ENCODE peak calls at places on chromosomes 6 and 20, in seven cellular contexts. Q, U, F, J, P, S and T are unnamed samples.

GRCh38 chr6:1678966-1679690 is 69.4 kb downstream of the FOXC1 start:
- DNase-seq in Q (no peak), U (peak; percentile 17), F (no peak), J (no peak), P (no peak), S (no peak), T (no peak)

GRCh38 chr6:169933839-169934698 is 182.6 kb downstream of the ERMARD start:
- DNase-seq in Q (no peak), U (peak; percentile 54), F (peak; percentile 51), J (no peak), P (peak; percentile 91), S (peak; percentile 95), T (peak; percentile 81)

GRCh38 chr20:14711681-14712080 is 374.3 kb upstream of the FLRT3 start:
- DNase-seq in Q (no peak), U (no peak), F (no peak), J (no peak), P (no peak), S (no peak), T (no peak)

GRCh38 chr20:39111359-39112195 is 149.4 kb downstream of the DHX35 start:
- DNase-seq in Q (no peak), U (no peak), F (no peak), J (no peak), P (no peak), S (no peak), T (no peak)

GRCh38 chr6:136644597-136644952 is 94.4 kb upstream of the MAP7 start:
- DNase-seq in Q (no peak), U (no peak), F (no peak), J (no peak), P (no peak), S (no peak), T (no peak)

GRCh38 chr20:63005862-63006564 is 751 bp downstream of the BHLHE23 start:
- DNase-seq in Q (no peak), U (no peak), F (no peak), J (no peak), P (peak; percentile 32), S (no peak), T (no peak)

GRCh38 chr6:161561938-161562337 is 288.1 kb upstream of the AGPAT4 start:
- DNase-seq in Q (no peak), U (no peak), F (no peak), J (no peak), P (no peak), S (no peak), T (no peak)

GRCh38 chr6:67231092-67231491 is 1404.0 kb upstream of the ADGRB3 start:
- DNase-seq in Q (no peak), U (no peak), F (no peak), J (no peak), P (no peak), S (no peak), T (no peak)

GRCh38 chr20:48846516-48847492 is 19.0 kb upstream of the PREX1 start:
- DNase-seq in Q (no peak), U (peak; percentile 37), F (no peak), J (peak; percentile 84), P (no peak), S (no peak), T (no peak)

GRCh38 chr6:1381397-1382330 is 7.7 kb upstream of the FOXF2 start:
- DNase-seq in Q (peak; percentile 82), U (peak; percentile 29), F (no peak), J (peak; percentile 37), P (peak; percentile 78), S (peak; percentile 69), T (peak; percentile 28)

GRCh38 chr20:25052255-25053206 is 5.4 kb downstream of the ACSS1 start:
- DNase-seq in Q (no peak), U (no peak), F (no peak), J (no peak), P (peak; percentile 58), S (peak; percentile 18), T (peak; percentile 44)

GRCh38 chr20:48818481-48818987 is 9.3 kb downstream of the PREX1 start:
- DNase-seq in Q (no peak), U (no peak), F (no peak), J (peak; percentile 91), P (no peak), S (no peak), T (no peak)

GRCh38 chr6:33320315-33321181 is 3.0 kb upstream of the ZBTB22 start:
- DNase-seq in Q (no peak), U (peak; percentile 69), F (peak; percentile 39), J (no peak), P (peak; percentile 91), S (peak; percentile 73), T (peak; percentile 62)

GRCh38 chr20:42179768-42180167 is 561.6 kb upstream of the CHD6 start:
- DNase-seq in Q (no peak), U (no peak), F (no peak), J (no peak), P (no peak), S (no peak), T (no peak)

GRCh38 chr6:15913573-15913972 is 215.3 kb upstream of the MYLIP start:
- DNase-seq in Q (no peak), U (no peak), F (no peak), J (no peak), P (no peak), S (no peak), T (no peak)

GRCh38 chr6:163956571-163957407 is 542.3 kb downstream of the QKI start:
- DNase-seq in Q (peak; percentile 90), U (peak; percentile 90), F (peak; percentile 84), J (peak; percentile 84), P (peak; percentile 94), S (peak; percentile 65), T (peak; percentile 56)

GRCh38 chr20:56257604-56258003 is 9.1 kb downstream of the MC3R start:
- DNase-seq in Q (no peak), U (no peak), F (no peak), J (no peak), P (no peak), S (no peak), T (no peak)

GRCh38 chr6:97917369-97917768 is 634.4 kb upstream of the MMS22L start:
- DNase-seq in Q (no peak), U (no peak), F (no peak), J (no peak), P (no peak), S (no peak), T (no peak)

GRCh38 chr6:1916334-1916985 is 306.7 kb downstream of the FOXC1 start:
- DNase-seq in Q (no peak), U (no peak), F (no peak), J (no peak), P (no peak), S (no peak), T (no peak)

GRCh38 chr6:156703719-156704118 is 73.5 kb upstream of the ARID1B start:
- DNase-seq in Q (no peak), U (no peak), F (no peak), J (no peak), P (no peak), S (no peak), T (no peak)

GRCh38 chr6:111941686-111942330 is 68.6 kb upstream of the FYN start:
- DNase-seq in Q (no peak), U (no peak), F (no peak), J (no peak), P (no peak), S (no peak), T (no peak)

GRCh38 chr20:31666258-31667042 is 28.7 kb downstream of the COX4I2 start:
- DNase-seq in Q (peak; percentile 36), U (peak; percentile 65), F (peak; percentile 42), J (peak; percentile 35), P (peak; percentile 68), S (no peak), T (no peak)

GRCh38 chr6:37696220-37696840 is 1.4 kb downstream of the MDGA1 start:
- DNase-seq in Q (no peak), U (peak; percentile 16), F (no peak), J (no peak), P (peak; percentile 71), S (peak; percentile 36), T (peak; percentile 54)

GRCh38 chr20:11891081-11891826 is 26.4 kb upstream of the BTBD3 start:
- DNase-seq in Q (peak; percentile 54), U (peak; percentile 64), F (peak; percentile 41), J (no peak), P (peak; percentile 84), S (peak; percentile 68), T (peak; percentile 70)

GRCh38 chr6:137495652-137496391 is 1.6 kb upstream of the OLIG3 start:
- DNase-seq in Q (no peak), U (no peak), F (no peak), J (no peak), P (peak; percentile 37), S (no peak), T (no peak)

GRCh38 chr6:130367767-130368166 is 1.9 kb downstream of the TMEM200A start:
- DNase-seq in Q (no peak), U (no peak), F (no peak), J (no peak), P (no peak), S (no peak), T (no peak)

GRCh38 chr6:297571-298232 is 5.4 kb downstream of the DUSP22 start:
- DNase-seq in Q (no peak), U (no peak), F (no peak), J (peak; percentile 42), P (peak; percentile 24), S (no peak), T (no peak)

GRCh38 chr6:168268755-168269154 is 50.8 kb downstream of the DACT2 start:
- DNase-seq in Q (no peak), U (no peak), F (no peak), J (no peak), P (no peak), S (no peak), T (no peak)
- H3K4me1 ChIP-seq in Q (peaks cover 18% of the 10 kb centered on the region), U (no peaks in the 10 kb centered on the region), F (peaks cover 4% of the 10 kb centered on the region), J (no peaks in the 10 kb centered on the region), P (no peaks in the 10 kb centered on the region), S (no peaks in the 10 kb centered on the region), T (no peaks in the 10 kb centered on the region)

GRCh38 chr20:4972506-4973251 is 28.6 kb downstream of the SLC23A2 start:
- DNase-seq in Q (no peak), U (no peak), F (no peak), J (no peak), P (no peak), S (no peak), T (no peak)
- H3K27ac ChIP-seq in Q (no peak overlapping the region), U (no peak overlapping the region), F (no peak overlapping the region), J (no peak overlapping the region), P (no peak overlapping the region), S (peak overlapping the region; percentile 61), T (peak overlapping the region; percentile 0)

GRCh38 chr20:50283370-50283769 is 92.7 kb downstream of the CEBPB start:
- DNase-seq in Q (no peak), U (no peak), F (no peak), J (no peak), P (no peak), S (no peak), T (no peak)
- H3K4me1 ChIP-seq in Q (peaks cover 52% of the 10 kb centered on the region), U (peaks cover 48% of the 10 kb centered on the region), F (peaks cover 11% of the 10 kb centered on the region), J (peaks cover 22% of the 10 kb centered on the region), P (peaks cover 9% of the 10 kb centered on the region), S (no peaks in the 10 kb centered on the region), T (peaks cover 30% of the 10 kb centered on the region)

DNA sequence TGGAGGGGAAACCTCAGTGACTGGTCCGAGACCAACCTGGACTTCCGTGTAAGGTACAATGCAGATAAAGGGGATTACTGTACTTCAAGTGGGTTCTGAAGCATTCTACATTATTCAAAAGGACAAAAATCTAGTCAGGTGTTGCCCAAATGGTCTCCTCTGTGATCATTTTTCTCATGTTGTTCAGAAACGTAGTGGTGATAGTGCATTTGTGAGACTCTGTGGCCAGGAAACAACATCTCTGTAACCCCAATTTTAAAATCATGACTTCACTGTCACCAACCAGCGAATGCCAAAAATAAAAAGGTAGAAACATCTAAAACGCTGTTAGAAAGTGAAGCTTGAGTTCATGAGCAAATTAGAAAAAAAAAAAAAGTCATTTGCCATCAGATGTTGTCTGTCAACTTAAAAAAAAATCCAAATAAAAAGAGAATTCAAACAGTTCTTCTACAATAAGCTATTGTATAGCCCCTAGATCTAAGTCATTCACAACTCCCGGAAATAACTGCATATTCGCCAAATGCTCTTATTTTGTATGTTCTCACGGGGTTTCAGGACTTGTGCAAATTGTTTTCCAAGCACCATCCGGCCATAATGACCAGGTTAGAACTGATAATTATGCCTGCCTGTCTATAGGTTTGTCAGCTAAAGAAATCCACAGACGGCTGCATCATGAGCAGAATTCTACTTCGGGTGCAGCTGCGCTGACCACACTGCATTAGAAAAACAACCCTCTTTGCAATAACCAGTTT is 87.9 kb downstream of the HIVEP2 start:
- DNase-seq in Q (no peak), U (no peak), F (no peak), J (peak; percentile 86), P (no peak), S (no peak), T (no peak)
- H3K27ac ChIP-seq in Q (no peak overlapping the region), U (no peak overlapping the region), F (no peak overlapping the region), J (peak overlapping the region; percentile 94), P (no peak overlapping the region), S (no peak overlapping the region), T (no peak overlapping the region)